ENCODE peak calls at places on chromosomes 1 and 21, in four cellular contexts. One of them, this sample, is unnamed.

GRCh38 chr21:28421716-28422480 is 570.8 kb downstream of the LTN1 start:
- DNase-seq in aorta: no peak
- DNase-seq in HAP-1: no peak
- DNase-seq in astrocyte of the cerebellum: no peak
- DNase-seq in this sample: no peak

GRCh38 chr1:89681045-89681729 is 48.3 kb downstream of the LRRC8C start:
- DNase-seq in aorta: no peak
- DNase-seq in astrocyte of the cerebellum: no peak
- DNase-seq in HAP-1: no peak
- DNase-seq in this sample: no peak

GRCh38 chr1:221188531-221188930 is 309.3 kb downstream of the HLX start:
- DNase-seq in astrocyte of the cerebellum: no peak
- DNase-seq in HAP-1: no peak
- DNase-seq in aorta: no peak
- DNase-seq in this sample: no peak

GRCh38 chr1:28208818-28209441 is 23.9 kb downstream of the DNAJC8 start:
- DNase-seq in HAP-1: peak; percentile 47
- DNase-seq in aorta: no peak
- DNase-seq in astrocyte of the cerebellum: peak; percentile 54
- DNase-seq in this sample: peak; percentile 40

GRCh38 chr1:39654291-39654690 is 14.8 kb upstream of the HEYL start:
- DNase-seq in HAP-1: no peak
- DNase-seq in aorta: no peak
- DNase-seq in astrocyte of the cerebellum: no peak
- DNase-seq in this sample: no peak

GRCh38 chr1:3743826-3744225 is 8.4 kb upstream of the CCDC27 start:
- DNase-seq in HAP-1: no peak
- DNase-seq in astrocyte of the cerebellum: no peak
- DNase-seq in aorta: peak; percentile 44
- DNase-seq in this sample: no peak

GRCh38 chr1:29312469-29313466 is 76.4 kb downstream of the PTPRU start:
- DNase-seq in HAP-1: no peak
- DNase-seq in astrocyte of the cerebellum: no peak
- DNase-seq in aorta: no peak
- DNase-seq in this sample: peak; percentile 12

GRCh38 chr1:97034651-97035050 is 313.1 kb downstream of the PTBP2 start:
- DNase-seq in HAP-1: no peak
- DNase-seq in astrocyte of the cerebellum: no peak
- DNase-seq in aorta: no peak
- DNase-seq in this sample: no peak

GRCh38 chr21:44448651-44449131 is 6.6 kb upstream of the LRRC3 start:
- DNase-seq in aorta: peak; percentile 59
- DNase-seq in astrocyte of the cerebellum: no peak
- DNase-seq in HAP-1: no peak
- DNase-seq in this sample: no peak

GRCh38 chr1:31010081-31010989 is 55.2 kb downstream of the PUM1 start:
- DNase-seq in aorta: no peak
- DNase-seq in astrocyte of the cerebellum: no peak
- DNase-seq in HAP-1: no peak
- DNase-seq in this sample: no peak

GRCh38 chr1:67575861-67576260 is 109.1 kb upstream of the GADD45A start:
- DNase-seq in astrocyte of the cerebellum: peak; percentile 57
- DNase-seq in HAP-1: no peak
- DNase-seq in aorta: no peak
- DNase-seq in this sample: no peak

GRCh38 chr21:21385404-21385803 is 387.2 kb downstream of the NCAM2 start:
- DNase-seq in astrocyte of the cerebellum: no peak
- DNase-seq in aorta: no peak
- DNase-seq in HAP-1: no peak
- DNase-seq in this sample: no peak

GRCh38 chr1:227913969-227914791 is 33.6 kb downstream of the WNT9A start:
- DNase-seq in HAP-1: no peak
- DNase-seq in aorta: no peak
- DNase-seq in astrocyte of the cerebellum: no peak
- DNase-seq in this sample: no peak

GRCh38 chr1:217747156-217747769 is 116.1 kb downstream of the SPATA17 start:
- DNase-seq in HAP-1: peak; percentile 45
- DNase-seq in astrocyte of the cerebellum: peak; percentile 19
- DNase-seq in aorta: no peak
- DNase-seq in this sample: no peak

GRCh38 chr1:29833596-29833995 is 597.3 kb downstream of the PTPRU start:
- DNase-seq in astrocyte of the cerebellum: no peak
- DNase-seq in HAP-1: no peak
- DNase-seq in aorta: no peak
- DNase-seq in this sample: no peak

GRCh38 chr1:246108278-246108925 is 398.7 kb downstream of the SMYD3 start:
- DNase-seq in aorta: no peak
- DNase-seq in astrocyte of the cerebellum: no peak
- DNase-seq in HAP-1: no peak
- DNase-seq in this sample: no peak

GRCh38 chr1:153474349-153474748 is 13.9 kb upstream of the S100A7 start:
- DNase-seq in astrocyte of the cerebellum: no peak
- DNase-seq in HAP-1: no peak
- DNase-seq in aorta: no peak
- DNase-seq in this sample: no peak

GRCh38 chr1:110212165-110213142 is 2.3 kb downstream of the KCNC4 start:
- DNase-seq in HAP-1: no peak
- DNase-seq in astrocyte of the cerebellum: no peak
- DNase-seq in aorta: no peak
- DNase-seq in this sample: no peak

DNA sequence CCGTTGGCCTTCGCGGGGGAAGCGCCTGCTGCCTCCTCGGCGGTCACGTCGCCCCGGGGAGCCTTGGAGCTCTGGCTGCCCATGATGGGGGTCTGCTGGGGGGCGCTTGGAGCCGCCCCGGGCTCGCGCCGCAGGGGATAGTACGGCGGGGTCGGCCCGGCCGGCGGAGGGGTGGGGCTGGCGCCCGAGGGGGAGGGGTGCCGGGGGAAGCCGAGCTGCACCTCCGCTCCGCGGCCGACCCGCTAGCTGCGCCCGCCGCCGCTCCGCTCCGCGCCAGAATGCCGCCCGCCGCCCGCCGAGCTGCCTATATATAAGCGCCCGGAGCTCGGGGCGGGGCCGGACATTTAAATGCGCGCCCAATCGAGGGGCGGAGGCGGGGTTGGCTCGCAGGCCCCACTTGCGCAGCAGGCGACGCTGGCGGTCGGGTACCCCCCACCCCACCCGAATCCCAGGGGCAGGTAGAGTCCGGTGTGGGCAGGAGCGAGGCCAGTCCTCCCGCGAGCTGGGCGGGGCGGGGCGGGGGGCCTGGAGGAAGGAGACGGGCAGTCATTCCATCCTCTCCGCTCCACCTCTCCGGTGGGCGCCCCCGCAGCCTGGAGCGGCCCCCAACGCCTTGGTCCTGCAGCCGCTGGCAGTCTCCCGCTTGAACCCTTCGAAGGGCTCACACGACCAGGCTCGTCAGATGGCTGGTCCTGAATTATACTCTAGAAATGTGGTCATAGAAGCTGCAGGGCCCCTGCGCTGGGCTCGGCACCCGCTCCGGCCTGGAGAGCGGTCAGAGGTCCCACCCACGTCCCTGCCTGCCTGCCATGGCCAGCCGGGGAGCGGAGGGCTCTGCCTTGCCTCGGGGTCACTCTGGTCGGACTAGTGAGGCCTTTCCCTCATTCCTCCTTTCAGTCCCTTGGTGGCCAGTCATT is at the start of gene MARCKSL1:
- DNase-seq in astrocyte of the cerebellum: no peak
- DNase-seq in aorta: peak; percentile 93
- DNase-seq in HAP-1: peak; percentile 65
- DNase-seq in this sample: peak; percentile 70
- H3K4me3 ChIP-seq in astrocyte of the cerebellum: peak within 1 kb of the TSS; percentile 74
- H3K4me3 ChIP-seq in aorta: peak within 1 kb of the TSS; percentile 55
- H3K4me3 ChIP-seq in HAP-1: peak within 1 kb of the TSS; percentile 66
- H3K4me3 ChIP-seq in this sample: peak within 1 kb of the TSS; percentile 79

GRCh38 chr1:76278711-76279386 is 204.3 kb downstream of the ST6GALNAC3 start:
- DNase-seq in aorta: no peak
- DNase-seq in astrocyte of the cerebellum: no peak
- DNase-seq in HAP-1: no peak
- DNase-seq in this sample: no peak
- H3K4me3 ChIP-seq in aorta: no peak overlapping the region
- H3K4me3 ChIP-seq in astrocyte of the cerebellum: no peak overlapping the region
- H3K4me3 ChIP-seq in HAP-1: no peak overlapping the region
- H3K4me3 ChIP-seq in this sample: no peak overlapping the region

DNA sequence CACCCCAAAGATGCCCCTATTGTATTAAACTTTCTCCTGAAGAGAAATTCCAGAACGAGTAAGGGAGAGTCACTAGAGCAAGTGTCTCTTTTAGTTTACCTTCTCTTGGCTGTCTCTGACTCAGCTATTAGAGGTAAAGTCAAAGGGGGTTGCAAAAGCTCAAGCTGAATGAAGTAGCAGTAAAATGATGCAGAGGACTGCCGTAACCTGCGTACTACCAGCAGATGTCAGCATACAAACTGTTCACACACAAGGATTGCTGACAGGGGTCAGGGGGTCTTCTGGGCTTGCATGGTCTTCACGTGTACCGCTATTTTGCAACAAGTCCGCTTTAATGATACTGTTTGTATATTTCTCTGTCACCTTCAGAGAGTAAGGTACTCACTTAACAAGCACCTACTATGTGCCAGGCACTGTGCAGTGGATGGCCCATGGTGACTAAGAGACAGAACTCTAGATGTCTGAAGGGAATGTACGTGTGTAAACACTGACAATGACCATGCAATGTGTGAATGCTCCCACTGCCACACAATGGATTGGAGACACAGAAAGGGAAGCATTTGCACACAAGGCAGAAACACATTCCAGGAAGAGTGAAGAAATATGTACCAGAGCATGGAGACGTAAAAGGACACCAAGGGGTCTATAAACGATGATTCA is 34.9 kb downstream of the CHML start:
- DNase-seq in HAP-1: no peak
- DNase-seq in aorta: no peak
- DNase-seq in astrocyte of the cerebellum: no peak
- DNase-seq in this sample: no peak
- H3K4me3 ChIP-seq in HAP-1: no peak overlapping the region
- H3K4me3 ChIP-seq in aorta: no peak overlapping the region
- H3K4me3 ChIP-seq in astrocyte of the cerebellum: no peak overlapping the region
- H3K4me3 ChIP-seq in this sample: no peak overlapping the region

GRCh38 chr1:52552505-52553371 is at the start of gene TUT4:
- DNase-seq in astrocyte of the cerebellum: peak; percentile 70
- DNase-seq in HAP-1: peak; percentile 84
- DNase-seq in aorta: peak; percentile 92
- DNase-seq in this sample: peak; percentile 89
- H3K4me3 ChIP-seq in astrocyte of the cerebellum: peak within 1 kb of the TSS; percentile 78
- H3K4me3 ChIP-seq in HAP-1: peak within 1 kb of the TSS; percentile 70
- H3K4me3 ChIP-seq in aorta: peak within 1 kb of the TSS; percentile 74
- H3K4me3 ChIP-seq in this sample: peak within 1 kb of the TSS; percentile 89